ENCODE peak calls at places on chromosomes 4 and X, in five cellular contexts. H, F, V, I and C are unnamed samples.
A peak's percentile ranks its signal among the peaks of the same experiment; 100 is the strongest.

GRCh38 chrX:130109429-130110378 is 593 bp downstream of the ELF4 start:
- DNase-seq in H (peak; percentile 86), F (no peak), V (no peak), I (no peak), C (peak; percentile 82)

GRCh38 chrX:125757794-125758564 is 408.1 kb downstream of the DCAF12L2 start:
- DNase-seq in H (no peak), F (no peak), V (no peak), I (peak; percentile 38), C (no peak)

GRCh38 chrX:26918633-26919032 is 544.5 kb downstream of the PPP4R3C start:
- DNase-seq in H (no peak), F (no peak), V (no peak), I (no peak), C (no peak)

GRCh38 chrX:83446355-83446754 is 61.7 kb upstream of the POU3F4 start:
- DNase-seq in H (no peak), F (no peak), V (no peak), I (no peak), C (no peak)

GRCh38 chrX:17438221-17438620 is 63.2 kb downstream of the NHS start:
- DNase-seq in H (no peak), F (no peak), V (no peak), I (no peak), C (no peak)

GRCh38 chr4:56102581-56102980 is 153.8 kb downstream of the CEP135 start:
- DNase-seq in H (no peak), F (no peak), V (no peak), I (no peak), C (no peak)

GRCh38 chrX:413322-414201 is 26.9 kb upstream of the PPP2R3B start:
- DNase-seq in H (no peak), F (no peak), V (no peak), I (peak; percentile 25), C (peak; percentile 68)

GRCh38 chrX:117607571-117607970 is 509.0 kb downstream of the KLHL13 start:
- DNase-seq in H (no peak), F (no peak), V (no peak), I (no peak), C (no peak)

GRCh38 chr4:183165371-183165770 is 66.3 kb downstream of the WWC2 start:
- DNase-seq in H (no peak), F (no peak), V (no peak), I (no peak), C (no peak)

GRCh38 chr4:57214654-57215411 is 104.6 kb upstream of the IGFBP7 start:
- DNase-seq in H (no peak), F (no peak), V (no peak), I (no peak), C (no peak)

GRCh38 chr4:141463678-141464077 is 172.7 kb upstream of the IL15 start:
- DNase-seq in H (no peak), F (no peak), V (no peak), I (no peak), C (no peak)

GRCh38 chr4:40662962-40663604 is 33.4 kb upstream of the RBM47 start:
- DNase-seq in H (peak; percentile 6), F (no peak), V (no peak), I (no peak), C (peak; percentile 61)

GRCh38 chrX:46444011-46444410 is 101.2 kb downstream of the ZNF674 start:
- DNase-seq in H (no peak), F (no peak), V (peak; percentile 5), I (no peak), C (no peak)

GRCh38 chr4:7063362-7063761 is 4.5 kb downstream of the GRPEL1 start:
- DNase-seq in H (no peak), F (no peak), V (no peak), I (peak; percentile 13), C (no peak)

GRCh38 chr4:7060346-7061150 is 7.3 kb downstream of the GRPEL1 start:
- DNase-seq in H (no peak), F (no peak), V (no peak), I (peak; percentile 11), C (no peak)

GRCh38 chr4:7062816-7063215 is 5.0 kb downstream of the GRPEL1 start:
- DNase-seq in H (no peak), F (no peak), V (no peak), I (no peak), C (no peak)

GRCh38 chr4:7059673-7060072 is 8.2 kb downstream of the GRPEL1 start:
- DNase-seq in H (no peak), F (no peak), V (no peak), I (peak; percentile 11), C (no peak)

GRCh38 chr4:7061815-7062214 is 6.0 kb downstream of the GRPEL1 start:
- DNase-seq in H (no peak), F (no peak), V (no peak), I (no peak), C (no peak)
- H3K4me1 ChIP-seq in H (peaks cover 73% of the 10 kb centered on the region), F (peaks cover 20% of the 10 kb centered on the region), V (peaks cover 9% of the 10 kb centered on the region), I (peaks cover 9% of the 10 kb centered on the region), C (peaks cover 8% of the 10 kb centered on the region)

GRCh38 chr4:38111024-38111423 is 150.8 kb downstream of the PTTG2 start:
- DNase-seq in H (no peak), F (no peak), V (no peak), I (no peak), C (no peak)
- H3K4me1 ChIP-seq in H (peaks cover 41% of the 10 kb centered on the region), F (no peaks in the 10 kb centered on the region), V (no peaks in the 10 kb centered on the region), I (no peaks in the 10 kb centered on the region), C (peaks cover 9% of the 10 kb centered on the region)

GRCh38 chr4:128351502-128351901 is 63.9 kb upstream of the PGRMC2 start:
- DNase-seq in H (no peak), F (no peak), V (no peak), I (no peak), C (no peak)

GRCh38 chr4:128347930-128348660 is 60.5 kb upstream of the PGRMC2 start:
- DNase-seq in H (no peak), F (no peak), V (no peak), I (no peak), C (no peak)

GRCh38 chr4:128347175-128347868 is 59.7 kb upstream of the PGRMC2 start:
- DNase-seq in H (no peak), F (no peak), V (no peak), I (no peak), C (no peak)

GRCh38 chr4:128349921-128350320 is 62.3 kb upstream of the PGRMC2 start:
- DNase-seq in H (no peak), F (no peak), V (no peak), I (no peak), C (no peak)

DNA sequence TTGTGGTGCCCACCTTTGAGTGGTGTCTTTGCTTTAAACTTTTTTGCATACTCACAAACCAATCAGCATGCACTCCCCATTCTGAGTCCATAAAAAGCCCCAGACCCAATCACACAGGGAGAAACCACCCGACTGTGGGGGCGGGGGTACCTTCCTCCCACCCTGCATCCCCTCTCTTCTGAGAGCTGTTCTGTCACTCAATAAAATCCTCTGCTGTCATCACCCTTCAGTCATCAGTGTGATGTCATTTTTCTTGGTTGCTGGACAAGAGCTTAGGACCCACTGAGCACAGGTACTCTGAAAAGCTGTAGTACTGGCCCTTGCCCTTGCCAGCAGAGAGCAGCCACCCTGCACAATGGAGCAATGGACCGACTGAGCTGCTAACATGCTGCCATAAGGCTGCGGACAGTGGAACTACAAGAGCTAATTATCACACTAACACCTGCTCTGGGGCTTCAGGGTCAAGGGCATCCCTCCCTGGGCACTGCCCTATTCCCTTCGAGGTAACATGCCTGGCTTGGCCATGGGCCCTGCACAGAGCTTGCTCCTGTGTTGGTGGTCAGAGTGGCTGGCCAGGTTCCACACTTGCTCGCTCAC is 62.9 kb upstream of the PGRMC2 start:
- DNase-seq in H (no peak), F (no peak), V (no peak), I (no peak), C (no peak)
- H3K4me1 ChIP-seq in H (no peaks in the 10 kb centered on the region), F (no peaks in the 10 kb centered on the region), V (peaks cover 7% of the 10 kb centered on the region), I (peaks cover 18% of the 10 kb centered on the region), C (peaks cover 3% of the 10 kb centered on the region)

GRCh38 chrX:136781180-136781797 is 557 bp upstream of the ARHGEF6 start:
- DNase-seq in H (no peak), F (no peak), V (no peak), I (no peak), C (no peak)
- H3K4me1 ChIP-seq in H (peaks cover 49% of the 10 kb centered on the region), F (peaks cover 44% of the 10 kb centered on the region), V (peaks cover 50% of the 10 kb centered on the region), I (no peaks in the 10 kb centered on the region), C (peaks cover 12% of the 10 kb centered on the region)

GRCh38 chrX:24149346-24150050 is at the start of gene ZFX:
- DNase-seq in H (peak; percentile 96), F (peak; percentile 48), V (no peak), I (peak; percentile 37), C (peak; percentile 84)
- H3K4me1 ChIP-seq in H (peaks cover 59% of the 10 kb centered on the region), F (peaks cover 35% of the 10 kb centered on the region), V (peaks cover 15% of the 10 kb centered on the region), I (peaks cover 49% of the 10 kb centered on the region), C (peaks cover 44% of the 10 kb centered on the region)

DNA sequence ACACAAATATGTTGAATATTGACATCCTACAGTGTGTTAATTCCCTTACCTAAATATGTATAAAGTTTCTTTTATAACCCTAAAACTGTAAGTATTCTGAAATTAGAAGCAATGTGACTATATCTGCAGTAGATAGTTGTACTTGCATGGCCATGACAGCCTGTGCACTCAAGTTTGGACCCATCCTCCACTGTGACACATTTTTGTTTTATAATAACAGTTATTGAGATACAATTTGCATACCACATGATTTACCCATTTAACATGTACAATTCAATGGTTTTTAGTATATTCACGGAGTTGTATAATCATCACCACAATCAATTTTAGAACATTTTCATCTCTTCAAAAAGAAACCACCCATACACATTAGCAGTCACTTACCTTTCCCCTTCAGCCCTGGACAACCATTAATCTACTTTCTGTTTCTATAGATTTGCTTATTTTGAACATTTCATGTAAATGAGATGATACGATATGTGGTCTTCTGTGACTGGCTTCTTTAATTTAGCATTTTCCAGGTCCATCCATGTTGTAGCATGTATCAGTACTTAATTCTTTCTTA is 29.6 kb downstream of the HERC3 start:
- DNase-seq in H (no peak), F (no peak), V (no peak), I (no peak), C (no peak)
- H3K4me1 ChIP-seq in H (peaks cover 7% of the 10 kb centered on the region), F (no peaks in the 10 kb centered on the region), V (no peaks in the 10 kb centered on the region), I (peaks cover 5% of the 10 kb centered on the region), C (no peaks in the 10 kb centered on the region)

GRCh38 chrX:40090961-40091360 is 6.8 kb downstream of the BCOR start:
- DNase-seq in H (peak; percentile 6), F (no peak), V (no peak), I (no peak), C (no peak)

GRCh38 chrX:40093586-40093985 is 4.2 kb downstream of the BCOR start:
- DNase-seq in H (peak; percentile 24), F (no peak), V (no peak), I (no peak), C (no peak)

GRCh38 chrX:40092808-40093435 is 4.8 kb downstream of the BCOR start:
- DNase-seq in H (no peak), F (no peak), V (no peak), I (no peak), C (no peak)

GRCh38 chrX:40090050-40090804 is 7.5 kb downstream of the BCOR start:
- DNase-seq in H (peak; percentile 84), F (no peak), V (no peak), I (no peak), C (peak; percentile 79)

DNA sequence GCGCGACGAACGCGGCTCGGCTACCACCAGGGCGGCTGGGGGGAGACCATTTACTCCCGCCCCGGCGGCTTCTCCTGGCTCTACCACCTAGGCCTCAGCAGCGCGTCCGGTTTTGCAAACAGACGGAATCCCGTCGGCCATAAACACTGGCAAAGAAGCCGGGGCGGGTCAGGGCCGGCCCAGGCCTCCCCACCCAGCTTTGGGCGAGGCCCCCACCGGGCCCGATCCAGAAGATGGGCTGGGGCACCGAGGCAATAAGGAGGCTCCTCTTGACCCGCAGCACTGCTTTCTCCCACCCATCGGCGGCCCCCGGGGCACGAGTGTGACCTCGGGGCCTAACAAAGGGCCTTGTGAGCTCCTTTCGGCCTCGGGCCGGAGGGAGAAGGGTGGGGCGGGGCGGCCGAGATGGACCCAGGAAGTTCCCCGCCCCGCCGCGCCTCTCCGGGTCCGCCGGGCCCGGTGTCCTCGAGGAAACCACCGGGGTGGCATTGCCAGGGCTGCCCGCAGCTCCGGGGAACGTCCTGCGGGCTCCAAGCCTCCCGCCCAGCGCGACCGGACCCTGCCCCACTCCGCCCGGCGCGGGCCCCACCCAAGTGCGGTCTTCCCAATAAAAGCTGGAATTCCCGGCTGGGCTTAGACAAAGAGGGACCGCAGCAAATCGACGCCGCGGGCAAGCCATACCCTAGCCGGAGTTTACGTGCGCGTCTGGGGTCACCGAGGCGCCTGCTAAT is 5.9 kb downstream of the BCOR start:
- DNase-seq in H (peak; percentile 74), F (no peak), V (no peak), I (no peak), C (no peak)
- H3K4me1 ChIP-seq in H (peaks cover 73% of the 10 kb centered on the region), F (peaks cover 43% of the 10 kb centered on the region), V (peaks cover 18% of the 10 kb centered on the region), I (peaks cover 56% of the 10 kb centered on the region), C (peaks cover 57% of the 10 kb centered on the region)